ENCODE peak calls at places on chromosomes 12 and 14, in eight cellular contexts. B is stimulated activated CD4-positive, alpha-beta T cell treated with anti-CD3 and anti-CD28 coated beads, TNF-alpha, amount 100 ng/mL, for 1 hour; W is uterus; R is HT1080; S is Right ventricle myocardium inferior; Y is stimulated activated effector memory CD8-positive, alpha-beta T cell treated with anti-CD3 and anti-CD28 coated beads, Interleukin-12 subunit alpha, Interleukin-12 subunit beta, amount 100 ng/mL, for 72 hours; F is Kasumi-1; E is GM19239. V is an unnamed sample.
A peak's percentile ranks its signal among the peaks of the same experiment; 100 is the strongest.

GRCh38 chr14:104871145-104871655 is 6.1 kb downstream of the CEP170B start:
- DNase-seq in E (no peak), S (no peak), R (no peak), B (no peak), W (no peak), Y (no peak), F (no peak), V (peak; percentile 0)

GRCh38 chr14:95480109-95480886 is 36.2 kb downstream of the SYNE3 start:
- DNase-seq in R (peak; percentile 36), Y (peak; percentile 50), W (peak; percentile 76), B (peak; percentile 12), E (no peak), F (no peak), S (peak; percentile 88), V (no peak)

GRCh38 chr14:104341532-104342434 is 203.4 kb downstream of the KIF26A start:
- DNase-seq in E (no peak), Y (no peak), R (peak; percentile 74), W (no peak), S (no peak), B (no peak), F (no peak), V (peak; percentile 60)

GRCh38 chr14:81946808-81947798 is 413.4 kb upstream of the SEL1L start:
- DNase-seq in E (no peak), F (no peak), R (no peak), W (no peak), Y (no peak), S (no peak), B (no peak), V (no peak)

GRCh38 chr14:58488550-58488949 is 61.0 kb downstream of the KIAA0586 start:
- DNase-seq in F (peak; percentile 73), B (no peak), R (peak; percentile 82), Y (no peak), W (no peak), E (no peak), S (peak; percentile 33), V (peak; percentile 15)

GRCh38 chr14:37763266-37763665 is 167.8 kb downstream of the TTC6 start:
- DNase-seq in S (no peak), E (no peak), Y (no peak), B (no peak), W (no peak), F (no peak), R (no peak), V (no peak)

GRCh38 chr12:6452908-6453630 is 1.2 kb downstream of the TAPBPL start:
- DNase-seq in Y (no peak), F (no peak), W (no peak), R (no peak), B (no peak), S (peak; percentile 75), E (no peak), V (no peak)

GRCh38 chr12:118513554-118513953 is 137.2 kb downstream of the SUDS3 start:
- DNase-seq in B (no peak), E (no peak), W (no peak), S (no peak), F (no peak), R (no peak), Y (no peak), V (no peak)

GRCh38 chr12:33770652-33771051 is 251.6 kb upstream of the ALG10 start:
- DNase-seq in Y (no peak), S (no peak), B (no peak), F (no peak), E (no peak), R (peak; percentile 3), W (no peak), V (no peak)

GRCh38 chr14:88289214-88289613 is 33.9 kb downstream of the KCNK10 start:
- DNase-seq in R (no peak), S (no peak), Y (no peak), W (no peak), E (no peak), F (no peak), B (no peak), V (no peak)

GRCh38 chr14:78319411-78319810 is 149.2 kb downstream of the NRXN3 start:
- DNase-seq in R (no peak), S (no peak), Y (no peak), F (no peak), E (no peak), B (no peak), W (no peak), V (no peak)

GRCh38 chr12:107320929-107321618 is 227.7 kb upstream of the CRY1 start:
- DNase-seq in Y (peak; percentile 30), W (no peak), S (peak; percentile 82), E (no peak), B (peak; percentile 51), R (no peak), F (no peak), V (no peak)

GRCh38 chr14:24634158-24634557 is at the start of gene GZMB:
- DNase-seq in S (no peak), R (peak; percentile 59), E (no peak), B (no peak), F (no peak), W (no peak), Y (peak; percentile 64), V (no peak)

GRCh38 chr14:76603713-76604112 is 157.6 kb upstream of the VASH1 start:
- DNase-seq in F (no peak), E (no peak), W (no peak), Y (no peak), S (no peak), B (no peak), R (no peak), V (no peak)

GRCh38 chr14:68104518-68104917 is 284.9 kb downstream of the RAD51B start:
- DNase-seq in E (no peak), S (no peak), B (no peak), Y (no peak), F (no peak), W (no peak), R (peak; percentile 24), V (peak; percentile 89)

GRCh38 chr12:64181504-64182291 is 40.4 kb downstream of the KICS2 start:
- DNase-seq in R (peak; percentile 99), W (peak; percentile 45), B (no peak), Y (no peak), F (peak; percentile 35), S (no peak), E (no peak), V (peak; percentile 97)

GRCh38 chr12:106113042-106113441 is 25.7 kb downstream of the NUAK1 start:
- DNase-seq in F (no peak), Y (no peak), B (no peak), E (no peak), W (no peak), R (peak; percentile 63), S (no peak), V (peak; percentile 44)

GRCh38 chr14:64729386-64730060 is 25.3 kb downstream of the PLEKHG3 start:
- DNase-seq in S (no peak), B (no peak), R (no peak), Y (no peak), E (no peak), W (no peak), F (no peak), V (no peak)

GRCh38 chr14:89911018-89911919 is 43.3 kb downstream of the EFCAB11 start:
- DNase-seq in F (no peak), Y (no peak), W (peak; percentile 28), R (no peak), B (no peak), S (no peak), E (no peak), V (no peak)

GRCh38 chr14:100299238-100299560 is 7.0 kb downstream of the SLC25A29 start:
- DNase-seq in W (no peak), S (no peak), R (no peak), E (no peak), B (no peak), F (no peak), Y (no peak), V (no peak)

GRCh38 chr14:24377660-24378059 is 9.7 kb downstream of the NFATC4 start:
- DNase-seq in F (no peak), Y (no peak), B (no peak), S (no peak), R (no peak), W (no peak), E (no peak), V (peak; percentile 11)

GRCh38 chr12:4116251-4117111 is 157.1 kb upstream of the CCND2 start:
- DNase-seq in F (peak; percentile 5), B (no peak), E (no peak), W (no peak), S (no peak), Y (no peak), R (peak; percentile 56), V (peak; percentile 89)

V was measured in NCI-H226.